ENCODE peak calls at places on chromosomes 7 and 10, in nine cellular contexts. B is NCI-H69; A is activated naive CD4-positive, alpha-beta T cell treated with anti-CD3 and anti-CD28 coated beads, Interleukin-2, amount 50 U/mL, for 72 hours; Y is progenitor cell of endocrine pancreas; X is activated naive CD8-positive, alpha-beta T cell treated with anti-CD3 and anti-CD28 coated beads for 36 hours; Z is GM13976; U is AG09319; G is lung microvascular endothelial cell; S is cardiac fibroblast. C is an unnamed sample.

GRCh38 chr7:1197997-1198632 is 34.6 kb upstream of the UNCX start:
- DNase-seq in B (peak), A (no peak), Y (no peak), X (no peak), Z (no peak), U (peak), G (no peak), S (peak), C (no peak)

GRCh38 chr10:21516270-21517131 is 9.0 kb downstream of the SKIDA1 start:
- DNase-seq in B (peak), A (no peak), Y (no peak), X (peak), Z (peak), U (no peak), G (peak), S (peak), C (peak)

GRCh38 chr10:119602241-119603095 is 5.7 kb upstream of the TIAL1 start:
- DNase-seq in B (peak), A (no peak), Y (no peak), X (peak), Z (peak), U (no peak), G (peak), S (peak), C (no peak)

GRCh38 chr10:14626126-14626525 is 148.6 kb downstream of the FAM107B start:
- DNase-seq in B (no peak), A (no peak), Y (no peak), X (no peak), Z (no peak), U (no peak), G (no peak), S (no peak), C (no peak)

GRCh38 chr10:4488924-4489323 is 337.1 kb upstream of the AKR1E2 start:
- DNase-seq in B (no peak), A (no peak), Y (no peak), X (no peak), Z (no peak), U (no peak), G (no peak), S (no peak), C (no peak)

GRCh38 chr10:88270871-88271713 is 312.0 kb downstream of the RNLS start:
- DNase-seq in B (no peak), A (peak), Y (no peak), X (peak), Z (peak), U (no peak), G (no peak), S (peak), C (no peak)

GRCh38 chr7:64558323-64558705 is 4.6 kb downstream of the ZNF680 start:
- DNase-seq in B (peak), A (no peak), Y (no peak), X (no peak), Z (no peak), U (no peak), G (no peak), S (no peak), C (no peak)

GRCh38 chr7:24445041-24445440 is 128.2 kb upstream of the PALS2 start:
- DNase-seq in B (no peak), A (no peak), Y (no peak), X (no peak), Z (no peak), U (no peak), G (no peak), S (no peak), C (no peak)

GRCh38 chr10:122859527-122859926 is 13.9 kb upstream of the CUZD1 start:
- DNase-seq in B (no peak), A (no peak), Y (no peak), X (no peak), Z (no peak), U (no peak), G (no peak), S (no peak), C (no peak)

GRCh38 chr10:33263453-33263852 is 71.0 kb downstream of the NRP1 start:
- DNase-seq in B (no peak), A (no peak), Y (no peak), X (no peak), Z (no peak), U (no peak), G (peak), S (peak), C (no peak)

GRCh38 chr7:130740617-130741016 is 6.6 kb upstream of the KLF14 start:
- DNase-seq in B (no peak), A (no peak), Y (no peak), X (no peak), Z (no peak), U (no peak), G (no peak), S (no peak), C (no peak)

GRCh38 chr7:108404509-108405435 is 51.5 kb downstream of the NRCAM start:
- DNase-seq in B (no peak), A (no peak), Y (no peak), X (no peak), Z (no peak), U (no peak), G (no peak), S (no peak), C (no peak)

GRCh38 chr7:156491435-156491834 is 149.1 kb upstream of the RNF32 start:
- DNase-seq in B (no peak), A (no peak), Y (no peak), X (no peak), Z (no peak), U (no peak), G (no peak), S (no peak), C (no peak)

GRCh38 chr10:117734626-117735405 is 192.3 kb downstream of the EMX2 start:
- DNase-seq in B (peak), A (no peak), Y (no peak), X (no peak), Z (no peak), U (no peak), G (no peak), S (no peak), C (no peak)

GRCh38 chr10:125128397-125129075 is 31.8 kb downstream of the CTBP2 start:
- DNase-seq in B (no peak), A (no peak), Y (no peak), X (no peak), Z (no peak), U (no peak), G (no peak), S (peak), C (no peak)

GRCh38 chr7:9200666-9201065 is 767.3 kb downstream of the NXPH1 start:
- DNase-seq in B (peak), A (no peak), Y (no peak), X (no peak), Z (no peak), U (no peak), G (no peak), S (no peak), C (no peak)

GRCh38 chr7:139557857-139558581 is 34.5 kb downstream of the CLEC2L start:
- DNase-seq in B (no peak), A (no peak), Y (no peak), X (no peak), Z (no peak), U (no peak), G (no peak), S (no peak), C (no peak)

GRCh38 chr7:112207106-112207592 is 654 bp downstream of the ZNF277 start:
- DNase-seq in B (no peak), A (no peak), Y (no peak), X (no peak), Z (peak), U (no peak), G (peak), S (peak), C (no peak)

GRCh38 chr10:17669185-17669872 is 25.4 kb downstream of the STAM start:
- DNase-seq in B (no peak), A (peak), Y (no peak), X (peak), Z (peak), U (no peak), G (no peak), S (no peak), C (no peak)

GRCh38 chr7:37110641-37111421 is 337.8 kb downstream of the ELMO1 start:
- DNase-seq in B (no peak), A (no peak), Y (no peak), X (no peak), Z (no peak), U (no peak), G (no peak), S (no peak), C (no peak)

GRCh38 chr10:93488956-93489528 is 6.9 kb upstream of the MYOF start:
- DNase-seq in B (no peak), A (no peak), Y (no peak), X (no peak), Z (no peak), U (no peak), G (peak), S (no peak), C (no peak)

GRCh38 chr10:27072436-27073114 is 27.7 kb downstream of the ANKRD26 start:
- DNase-seq in B (no peak), A (no peak), Y (no peak), X (no peak), Z (no peak), U (no peak), G (no peak), S (no peak), C (no peak)

GRCh38 chr7:47480576-47481538 is 101.1 kb downstream of the TNS3 start:
- DNase-seq in B (no peak), A (no peak), Y (no peak), X (peak), Z (peak), U (no peak), G (no peak), S (no peak), C (no peak)

GRCh38 chr7:72805526-72806494 is 22.2 kb downstream of the TYW1B start:
- DNase-seq in B (no peak), A (no peak), Y (no peak), X (no peak), Z (no peak), U (no peak), G (no peak), S (peak), C (no peak)

GRCh38 chr7:2510909-2511768 is 8.4 kb upstream of the LFNG start:
- DNase-seq in B (peak), A (no peak), Y (no peak), X (peak), Z (peak), U (no peak), G (peak), S (no peak), C (no peak)

GRCh38 chr7:2956526-2957368 is 86.9 kb downstream of the CARD11 start:
- DNase-seq in B (no peak), A (peak), Y (no peak), X (peak), Z (no peak), U (no peak), G (no peak), S (peak), C (peak)

GRCh38 chr10:29317423-29318021 is 28.7 kb downstream of the LYZL1 start:
- DNase-seq in B (peak), A (no peak), Y (no peak), X (no peak), Z (no peak), U (no peak), G (peak), S (no peak), C (no peak)

GRCh38 chr10:61028861-61029361 is 84.9 kb upstream of the RHOBTB1 start:
- DNase-seq in B (no peak), A (no peak), Y (no peak), X (no peak), Z (no peak), U (no peak), G (no peak), S (peak), C (no peak)

GRCh38 chr7:25820432-25821040 is 331.5 kb upstream of the NFE2L3 start:
- DNase-seq in B (peak), A (no peak), Y (no peak), X (no peak), Z (no peak), U (no peak), G (peak), S (peak), C (no peak)

GRCh38 chr7:140723002-140723401 is 26.5 kb downstream of the NDUFB2 start:
- DNase-seq in B (no peak), A (no peak), Y (no peak), X (peak), Z (no peak), U (no peak), G (no peak), S (no peak), C (no peak)

GRCh38 chr10:72263613-72264241 is 10.0 kb upstream of the DDIT4 start:
- DNase-seq in B (peak), A (no peak), Y (no peak), X (no peak), Z (no peak), U (no peak), G (peak), S (peak), C (peak)

GRCh38 chr7:158824028-158824427 is 5.3 kb downstream of the ESYT2 start:
- DNase-seq in B (no peak), A (no peak), Y (no peak), X (peak), Z (peak), U (no peak), G (no peak), S (peak), C (no peak)

GRCh38 chr7:35831208-35831607 is 30.4 kb downstream of the SEPTIN7 start:
- DNase-seq in B (no peak), A (no peak), Y (no peak), X (no peak), Z (no peak), U (no peak), G (no peak), S (no peak), C (no peak)

GRCh38 chr7:5667391-5667790 is 114.1 kb downstream of the RNF216 start:
- DNase-seq in B (no peak), A (no peak), Y (no peak), X (no peak), Z (no peak), U (no peak), G (peak), S (no peak), C (no peak)

GRCh38 chr7:157488326-157488725 is 151.5 kb downstream of the DNAJB6 start:
- DNase-seq in B (peak), A (no peak), Y (no peak), X (no peak), Z (no peak), U (no peak), G (no peak), S (no peak), C (peak)

GRCh38 chr7:95246935-95247370 is 77.4 kb downstream of the PON1 start:
- DNase-seq in B (peak), A (no peak), Y (peak), X (peak), Z (peak), U (peak), G (peak), S (peak), C (peak)

GRCh38 chr7:151690597-151690996 is 170.9 kb upstream of the RHEB start:
- DNase-seq in B (peak), A (no peak), Y (no peak), X (no peak), Z (no peak), U (no peak), G (no peak), S (peak), C (no peak)

GRCh38 chr10:91564026-91564425 is 68.8 kb downstream of the PPP1R3C start:
- DNase-seq in B (no peak), A (no peak), Y (no peak), X (no peak), Z (no peak), U (no peak), G (no peak), S (no peak), C (no peak)

C was measured in ureter.